ENCODE peak calls at places on chromosomes 5 and 9, in five cellular contexts. M is left ventricle myocardium inferior; G is tibial nerve; L is naive thymus-derived CD4-positive, alpha-beta T cell; X is right cardiac atrium. A is an unnamed sample.
A peak's percentile ranks its signal among the peaks of the same experiment; 100 is the strongest.

GRCh38 chr9:38380230-38380871 is 12.2 kb upstream of the ALDH1B1 start:
- DNase-seq in M (no peak), G (no peak), L (no peak), X (no peak), A (no peak)

GRCh38 chr5:80260461-80260860 is 4.6 kb upstream of the SERINC5 start:
- DNase-seq in M (no peak), G (no peak), L (no peak), X (no peak), A (no peak)

GRCh38 chr9:114214181-114214580 is 58.8 kb downstream of the COL27A1 start:
- DNase-seq in M (peak; percentile 60), G (no peak), L (no peak), X (peak; percentile 73), A (no peak)

GRCh38 chr5:1227669-1228068 is 2.5 kb downstream of the SLC6A18 start:
- DNase-seq in M (no peak), G (no peak), L (no peak), X (no peak), A (no peak)

GRCh38 chr9:107142896-107143603 is 140.0 kb upstream of the RAD23B start:
- DNase-seq in M (no peak), G (no peak), L (no peak), X (no peak), A (no peak)

GRCh38 chr9:16335788-16336580 is 534.5 kb downstream of the BNC2 start:
- DNase-seq in M (peak; percentile 62), G (peak; percentile 81), L (no peak), X (peak; percentile 86), A (no peak)

GRCh38 chr9:133371261-133371711 is 4.6 kb downstream of the SURF4 start:
- DNase-seq in M (no peak), G (no peak), L (peak; percentile 61), X (no peak), A (peak; percentile 45)

GRCh38 chr5:51882647-51883046 is 499.4 kb downstream of the ISL1 start:
- DNase-seq in M (no peak), G (no peak), L (no peak), X (no peak), A (no peak)

GRCh38 chr5:56026863-56027300 is 32.1 kb upstream of the IL6ST start:
- DNase-seq in M (no peak), G (no peak), L (no peak), X (no peak), A (no peak)

GRCh38 chr5:137265457-137265856 is 233.7 kb downstream of the SPOCK1 start:
- DNase-seq in M (no peak), G (no peak), L (no peak), X (no peak), A (no peak)

GRCh38 chr9:129898205-129898604 is 62.9 kb downstream of the USP20 start:
- DNase-seq in M (no peak), G (no peak), L (no peak), X (peak; percentile 57), A (no peak)

GRCh38 chr5:104706570-104706969 is 1144.0 kb upstream of the NUDT12 start:
- DNase-seq in M (no peak), G (no peak), L (no peak), X (no peak), A (no peak)

GRCh38 chr9:34592895-34593601 is 3.5 kb upstream of the CNTFR start:
- DNase-seq in M (peak; percentile 81), G (peak; percentile 61), L (no peak), X (peak; percentile 89), A (no peak)

GRCh38 chr5:67315082-67315801 is 118.6 kb upstream of the CD180 start:
- DNase-seq in M (no peak), G (no peak), L (no peak), X (peak; percentile 22), A (no peak)

GRCh38 chr5:10140195-10140973 is 109.3 kb downstream of the ATPSCKMT start:
- DNase-seq in M (no peak), G (no peak), L (no peak), X (no peak), A (no peak)

GRCh38 chr5:96567188-96567587 is 95.0 kb upstream of the CAST start:
- DNase-seq in M (no peak), G (no peak), L (no peak), X (no peak), A (no peak)

GRCh38 chr5:119036101-119036762 is 34.7 kb upstream of the DMXL1 start:
- DNase-seq in M (no peak), G (no peak), L (no peak), X (no peak), A (no peak)

GRCh38 chr5:140767444-140767843 is 18.5 kb upstream of the PCDHA1 start:
- DNase-seq in M (no peak), G (no peak), L (no peak), X (no peak), A (no peak)

GRCh38 chr9:128097156-128098016 is 29.4 kb downstream of the SLC25A25 start:
- DNase-seq in M (no peak), G (no peak), L (no peak), X (no peak), A (no peak)

GRCh38 chr5:41924526-41924871 is 582 bp upstream of the FBXO4 start:
- DNase-seq in M (no peak), G (no peak), L (no peak), X (no peak), A (no peak)

GRCh38 chr9:89935791-89936190 is 331.0 kb downstream of the GADD45G start:
- DNase-seq in M (no peak), G (no peak), L (no peak), X (no peak), A (no peak)

GRCh38 chr9:17531642-17532254 is 47.1 kb upstream of the SH3GL2 start:
- DNase-seq in M (no peak), G (peak; percentile 61), L (no peak), X (peak; percentile 20), A (no peak)

GRCh38 chr5:98463676-98464075 is 309.8 kb upstream of the RGMB start:
- DNase-seq in M (no peak), G (no peak), L (no peak), X (no peak), A (no peak)

GRCh38 chr9:91193658-91194391 is 167.9 kb downstream of the AUH start:
- DNase-seq in M (peak; percentile 87), G (peak; percentile 75), L (peak; percentile 78), X (peak; percentile 91), A (peak; percentile 34)

GRCh38 chr9:34686231-34686630 is 4.8 kb downstream of the CCL19 start:
- DNase-seq in M (peak; percentile 42), G (peak; percentile 19), L (no peak), X (peak; percentile 66), A (no peak)

GRCh38 chr5:35239911-35240610 is 9.8 kb upstream of the PRLR start:
- DNase-seq in M (no peak), G (no peak), L (no peak), X (no peak), A (no peak)

GRCh38 chr9:113309204-113309813 is 6.1 kb upstream of the RNF183 start:
- DNase-seq in M (no peak), G (peak; percentile 19), L (peak; percentile 33), X (no peak), A (peak; percentile 30)

GRCh38 chr5:103646698-103647614 is 84.4 kb upstream of the NUDT12 start:
- DNase-seq in M (no peak), G (no peak), L (no peak), X (no peak), A (no peak)

GRCh38 chr9:16653491-16654407 is 216.7 kb downstream of the BNC2 start:
- DNase-seq in M (no peak), G (peak; percentile 38), L (no peak), X (peak; percentile 16), A (no peak)

GRCh38 chr5:157137691-157138090 is 5.0 kb downstream of the MED7 start:
- DNase-seq in M (no peak), G (no peak), L (no peak), X (no peak), A (no peak)
- H3K4me1 ChIP-seq in M (peaks cover 35% of the 10 kb centered on the region), G (peaks cover 8% of the 10 kb centered on the region), L (peaks cover 11% of the 10 kb centered on the region), X (no peaks in the 10 kb centered on the region), A (peaks cover 14% of the 10 kb centered on the region)

GRCh38 chr9:134626141-134626423 is 15.5 kb upstream of the COL5A1 start:
- DNase-seq in M (no peak), G (no peak), L (no peak), X (no peak), A (no peak)
- H3K4me1 ChIP-seq in M (no peaks in the 10 kb centered on the region), G (no peaks in the 10 kb centered on the region), L (no peaks in the 10 kb centered on the region), X (no peaks in the 10 kb centered on the region), A (no peaks in the 10 kb centered on the region)

DNA sequence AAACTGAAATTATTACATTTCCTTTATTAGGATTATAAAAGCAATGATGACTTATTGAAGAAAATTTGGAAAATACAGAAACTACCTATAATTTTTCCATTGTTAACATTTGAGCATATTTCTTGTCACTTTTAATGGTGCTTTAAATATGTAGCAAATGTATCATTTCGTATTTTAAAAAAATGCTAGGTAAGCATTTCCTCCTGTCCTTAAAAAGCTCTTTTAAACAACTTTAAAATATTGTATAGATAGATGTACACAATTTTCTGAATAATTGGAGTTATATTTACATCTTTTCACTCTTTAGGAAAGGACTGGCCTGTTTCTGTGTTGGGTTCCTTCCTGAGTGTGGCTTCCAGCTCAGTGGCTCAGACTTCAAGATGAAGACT is 15.6 kb downstream of the TENT4A start:
- DNase-seq in M (no peak), G (no peak), L (no peak), X (no peak), A (no peak)
- H3K4me1 ChIP-seq in M (peaks cover 94% of the 10 kb centered on the region), G (peaks cover 48% of the 10 kb centered on the region), L (peaks cover 56% of the 10 kb centered on the region), X (peaks cover 24% of the 10 kb centered on the region), A (peaks cover 51% of the 10 kb centered on the region)

DNA sequence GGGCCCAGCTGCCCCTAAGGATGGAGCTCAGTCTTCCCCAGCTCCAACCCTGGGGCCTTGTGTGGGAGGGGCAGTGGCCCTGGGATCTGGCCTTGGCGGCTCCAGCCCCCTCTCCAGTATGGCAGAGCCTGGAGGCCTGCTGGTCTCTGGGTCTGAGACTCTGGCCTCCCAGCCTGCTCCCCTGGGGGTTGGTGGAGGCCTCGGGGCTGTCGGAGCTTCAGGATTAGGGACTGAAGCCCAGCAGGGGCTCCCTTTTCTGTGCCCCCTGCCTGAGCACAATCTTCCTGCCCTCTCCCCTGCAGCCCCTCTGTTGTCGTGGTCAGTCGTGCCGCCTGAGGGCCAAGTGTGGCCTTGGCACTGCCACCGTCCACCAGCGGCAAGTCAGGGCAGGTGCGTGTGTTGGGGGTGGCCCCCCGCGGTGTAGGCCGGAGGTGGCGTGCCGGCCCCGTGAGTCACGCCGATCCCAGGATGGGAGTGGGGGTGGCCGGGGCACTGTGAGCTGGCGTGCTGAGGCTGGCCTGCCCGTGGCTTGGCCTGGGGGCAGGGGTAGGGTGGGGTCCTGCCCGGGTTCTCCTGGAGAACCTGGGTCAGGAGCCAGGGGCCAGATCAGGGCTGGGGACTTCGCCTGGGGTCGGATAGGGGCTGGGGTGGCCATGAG is 53.6 kb downstream of the RXRA start:
- DNase-seq in M (no peak), G (no peak), L (no peak), X (no peak), A (no peak)
- H3K4me1 ChIP-seq in M (peaks cover 100% of the 10 kb centered on the region), G (peaks cover 98% of the 10 kb centered on the region), L (peaks cover 13% of the 10 kb centered on the region), X (peaks cover 64% of the 10 kb centered on the region), A (peaks cover 29% of the 10 kb centered on the region)